ENCODE peak calls at places on chromosome X, in four cellular contexts. K is dorsolateral prefrontal cortex; N is effector memory CD4-positive, alpha-beta T cell; F is GM23248. Q is an unnamed sample.
A peak's percentile ranks its signal among the peaks of the same experiment; 100 is the strongest.

GRCh38 chrX:50596056-50596455 is 125.4 kb upstream of the DGKK start:
- DNase-seq in K (no peak), N (no peak), F (no peak), Q (no peak)

GRCh38 chrX:70398899-70399298 is 24.2 kb upstream of the GDPD2 start:
- DNase-seq in K (no peak), N (no peak), F (peak; percentile 2), Q (no peak)

GRCh38 chrX:10617964-10618342 is 2.4 kb downstream of the MID1 start:
- DNase-seq in K (no peak), N (no peak), F (peak; percentile 63), Q (no peak)

GRCh38 chrX:17488036-17488435 is 113.0 kb downstream of the NHS start:
- DNase-seq in K (no peak), N (no peak), F (peak; percentile 16), Q (no peak)

GRCh38 chrX:108527724-108528123 is 88.1 kb downstream of the COL4A5 start:
- DNase-seq in K (no peak), N (no peak), F (no peak), Q (no peak)

GRCh38 chrX:130211415-130212186 is 39.8 kb downstream of the RAB33A start:
- DNase-seq in K (no peak), N (no peak), F (no peak), Q (no peak)

GRCh38 chrX:78092296-78092695 is 11.8 kb upstream of the PGK1 start:
- DNase-seq in K (no peak), N (no peak), F (peak; percentile 24), Q (peak; percentile 37)

GRCh38 chrX:10819973-10820372 is 199.6 kb upstream of the MID1 start:
- DNase-seq in K (no peak), N (no peak), F (peak; percentile 24), Q (no peak)

GRCh38 chrX:13177921-13178320 is 133.5 kb upstream of the FAM9C start:
- DNase-seq in K (no peak), N (no peak), F (no peak), Q (no peak)

GRCh38 chrX:101682723-101683122 is 23.1 kb upstream of the ARMCX2 start:
- DNase-seq in K (no peak), N (no peak), F (peak; percentile 48), Q (no peak)

GRCh38 chrX:132842839-132843238 is 115.6 kb downstream of the HS6ST2 start:
- DNase-seq in K (no peak), N (no peak), F (no peak), Q (no peak)

GRCh38 chrX:20507901-20508620 is 241.4 kb upstream of the RPS6KA3 start:
- DNase-seq in K (no peak), N (no peak), F (no peak), Q (no peak)

GRCh38 chrX:150202641-150203248 is 160.4 kb upstream of the MAMLD1 start:
- DNase-seq in K (no peak), N (no peak), F (peak; percentile 80), Q (no peak)

GRCh38 chrX:155718964-155719586 is 106.3 kb upstream of the TMLHE start:
- DNase-seq in K (no peak), N (no peak), F (peak; percentile 44), Q (no peak)

GRCh38 chrX:46777971-46778810 is 19.3 kb upstream of the SLC9A7 start:
- DNase-seq in K (no peak), N (no peak), F (peak; percentile 54), Q (no peak)

GRCh38 chrX:43643201-43643600 is 12.9 kb upstream of the MAOA start:
- DNase-seq in K (no peak), N (no peak), F (peak; percentile 9), Q (no peak)

GRCh38 chrX:13669246-13669689 is 16.3 kb downstream of the TCEANC start:
- DNase-seq in K (no peak), N (peak; percentile 43), F (peak; percentile 89), Q (peak; percentile 92)

GRCh38 chrX:46573896-46574336 is 351 bp downstream of the CHST7 start:
- DNase-seq in K (peak; percentile 52), N (peak; percentile 71), F (peak; percentile 77), Q (no peak)

GRCh38 chrX:45515262-45516215 is 314.9 kb upstream of the DIPK2B start:
- DNase-seq in K (peak; percentile 59), N (peak; percentile 21), F (peak; percentile 94), Q (peak; percentile 80)

GRCh38 chrX:7399373-7399772 is 251.4 kb upstream of the PUDP start:
- DNase-seq in K (no peak), N (no peak), F (no peak), Q (no peak)
- H3K27ac ChIP-seq in K (no peak overlapping the region), N (no peak overlapping the region), F (no peak overlapping the region), Q (no peak overlapping the region)

DNA sequence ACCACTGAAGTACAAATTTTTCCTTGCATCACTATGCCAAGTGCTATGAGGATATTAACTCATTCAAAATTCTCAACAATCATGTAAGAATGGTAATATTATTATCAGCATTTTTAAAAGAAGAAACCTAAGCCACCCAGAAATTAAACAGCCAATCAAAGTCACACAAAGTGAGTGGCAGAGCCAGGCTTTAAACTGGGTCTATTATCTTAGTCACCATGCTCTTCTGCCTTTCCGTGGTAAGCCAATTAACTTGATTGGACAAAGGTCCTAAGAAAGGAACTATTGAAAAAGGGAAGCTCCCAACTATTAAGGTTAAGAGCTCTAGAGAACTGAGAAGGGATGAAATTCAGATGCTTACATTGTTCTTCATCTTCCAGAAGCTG is 111.5 kb downstream of the ASB9 start:
- DNase-seq in K (no peak), N (no peak), F (no peak), Q (no peak)
- H3K27me3 ChIP-seq in K (peaks cover 24% of the 10 kb centered on the region), N (no peaks in the 10 kb centered on the region), F (no peaks in the 10 kb centered on the region), Q (no peaks in the 10 kb centered on the region)

GRCh38 chrX:118734909-118735308 is 7.5 kb downstream of the IL13RA1 start:
- DNase-seq in K (no peak), N (no peak), F (no peak), Q (no peak)

GRCh38 chrX:118729043-118729652 is 1.7 kb downstream of the IL13RA1 start:
- DNase-seq in K (no peak), N (no peak), F (no peak), Q (no peak)

GRCh38 chrX:118727686-118728339 is 407 bp downstream of the IL13RA1 start:
- DNase-seq in K (no peak), N (no peak), F (peak; percentile 50), Q (no peak)

GRCh38 chrX:118726887-118727685 is at the start of gene IL13RA1:
- DNase-seq in K (peak; percentile 43), N (peak; percentile 6), F (peak; percentile 91), Q (no peak)

GRCh38 chrX:118730500-118731247 is 3.3 kb downstream of the IL13RA1 start:
- DNase-seq in K (no peak), N (no peak), F (peak; percentile 83), Q (no peak)
- H3K27ac ChIP-seq in K (no peak overlapping the region), N (no peak overlapping the region), F (peak overlapping the region; percentile 78), Q (peak overlapping the region; percentile 65)

DNA sequence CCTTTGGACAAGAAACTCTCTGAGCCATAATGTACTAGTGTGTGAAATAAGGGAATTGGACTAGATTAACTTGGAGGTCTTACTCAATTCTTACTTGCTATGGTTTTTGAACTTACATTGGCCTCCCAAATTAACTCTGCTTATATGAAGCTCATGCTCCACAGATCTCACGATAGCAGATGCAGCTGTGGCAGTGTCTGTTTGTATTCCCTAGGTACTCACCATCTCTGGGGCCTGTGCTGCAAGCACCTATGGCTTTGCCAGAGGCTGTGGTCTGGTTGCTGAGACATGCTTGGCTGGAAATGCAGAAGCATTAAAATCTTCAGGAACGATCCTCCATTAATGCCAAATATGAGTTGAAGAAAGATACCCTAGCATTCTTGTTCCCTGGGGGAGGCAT is 112.8 kb downstream of the MSL3 start:
- DNase-seq in K (no peak), N (no peak), F (no peak), Q (no peak)
- H3K27me3 ChIP-seq in K (no peaks in the 10 kb centered on the region), N (no peaks in the 10 kb centered on the region), F (no peaks in the 10 kb centered on the region), Q (no peaks in the 10 kb centered on the region)

DNA sequence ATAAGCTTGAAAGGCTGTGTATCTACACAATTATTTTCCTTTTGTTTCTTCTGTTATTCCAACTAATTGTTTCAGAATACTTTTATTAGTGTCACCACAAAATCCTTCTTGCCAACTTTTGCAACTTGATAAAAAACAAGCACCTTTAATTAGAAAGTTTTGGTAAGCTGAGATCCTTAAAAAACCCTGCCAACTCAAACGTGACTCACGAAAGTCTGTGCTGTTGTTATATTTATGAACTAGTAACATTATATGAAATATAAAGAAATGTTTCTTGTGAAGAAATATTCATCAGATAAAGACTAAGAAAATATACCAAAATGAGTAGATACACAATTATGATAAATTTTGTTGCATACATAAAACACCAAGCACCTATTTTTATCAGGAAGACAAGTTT is 49.0 kb downstream of the HUWE1 start:
- DNase-seq in K (no peak), N (no peak), F (no peak), Q (no peak)
- H3K27ac ChIP-seq in K (no peak overlapping the region), N (no peak overlapping the region), F (no peak overlapping the region), Q (no peak overlapping the region)

GRCh38 chrX:16251782-16252181 is 84.5 kb downstream of the MAGEB17 start:
- DNase-seq in K (no peak), N (no peak), F (no peak), Q (no peak)
- H3K27me3 ChIP-seq in K (peaks cover 12% of the 10 kb centered on the region), N (no peaks in the 10 kb centered on the region), F (peaks cover 6% of the 10 kb centered on the region), Q (no peaks in the 10 kb centered on the region)

GRCh38 chrX:120358687-120359086 is 3.2 kb upstream of the ATP1B4 start:
- DNase-seq in K (no peak), N (no peak), F (peak; percentile 88), Q (no peak)

GRCh38 chrX:120361906-120362305 is at the start of gene ATP1B4:
- DNase-seq in K (no peak), N (no peak), F (no peak), Q (no peak)

GRCh38 chrX:120356084-120356483 is 5.8 kb upstream of the ATP1B4 start:
- DNase-seq in K (no peak), N (no peak), F (no peak), Q (no peak)

GRCh38 chrX:120357186-120357585 is 4.7 kb upstream of the ATP1B4 start:
- DNase-seq in K (no peak), N (no peak), F (no peak), Q (no peak)
- H3K27ac ChIP-seq in K (no peak overlapping the region), N (no peak overlapping the region), F (no peak overlapping the region), Q (no peak overlapping the region)

GRCh38 chrX:31500920-31501319 is 429.1 kb upstream of the FTHL17 start:
- DNase-seq in K (no peak), N (no peak), F (no peak), Q (no peak)

GRCh38 chrX:31497086-31497485 is 425.2 kb upstream of the FTHL17 start:
- DNase-seq in K (no peak), N (no peak), F (peak; percentile 56), Q (no peak)

DNA sequence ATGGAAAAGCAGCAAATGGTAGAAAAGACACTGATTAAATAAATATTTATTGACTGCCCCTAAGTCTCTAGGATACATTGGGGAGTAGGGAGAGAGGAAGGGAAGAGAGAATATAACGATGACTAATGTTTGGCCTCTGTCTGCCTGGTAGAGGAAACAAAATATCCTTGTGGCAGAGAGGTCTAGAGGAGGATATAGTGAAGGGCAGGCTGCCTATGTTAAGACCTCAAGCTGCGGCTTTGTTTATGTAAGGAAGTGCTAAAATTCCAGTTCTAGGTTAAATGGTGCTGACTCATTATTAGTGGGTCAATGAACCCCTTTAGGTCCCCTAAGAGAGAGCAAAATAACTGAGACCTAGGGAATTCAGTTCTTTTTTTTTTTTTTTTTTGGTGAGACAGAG is 427.3 kb upstream of the FTHL17 start:
- DNase-seq in K (no peak), N (no peak), F (peak; percentile 52), Q (no peak)
- H3K27me3 ChIP-seq in K (peaks cover 7% of the 10 kb centered on the region), N (no peaks in the 10 kb centered on the region), F (no peaks in the 10 kb centered on the region), Q (no peaks in the 10 kb centered on the region)

Q was measured in AG04450.